ENCODE peak calls at places on chromosome 17, in five cellular contexts. One of them, this sample, is unnamed.

GRCh38 chr17:27544350-27545131 is 86.4 kb upstream of the LGALS9 start:
- DNase-seq in psoas muscle: no peak
- DNase-seq in CD4-positive, alpha-beta memory T cell: peak; percentile 9
- DNase-seq in PC-3: no peak
- DNase-seq in sigmoid colon: no peak
- DNase-seq in this sample: peak; percentile 74

GRCh38 chr17:76710863-76711611 is at the start of gene MXRA7:
- DNase-seq in sigmoid colon: peak; percentile 93
- DNase-seq in PC-3: peak; percentile 78
- DNase-seq in psoas muscle: peak; percentile 89
- DNase-seq in CD4-positive, alpha-beta memory T cell: peak; percentile 38
- DNase-seq in this sample: peak; percentile 43

GRCh38 chr17:75511610-75512575 is 3.4 kb downstream of the CASKIN2 start:
- DNase-seq in sigmoid colon: no peak
- DNase-seq in CD4-positive, alpha-beta memory T cell: no peak
- DNase-seq in PC-3: no peak
- DNase-seq in psoas muscle: no peak
- DNase-seq in this sample: no peak

GRCh38 chr17:65856865-65857264 is 295.4 kb upstream of the AXIN2 start:
- DNase-seq in PC-3: peak; percentile 98
- DNase-seq in sigmoid colon: no peak
- DNase-seq in CD4-positive, alpha-beta memory T cell: no peak
- DNase-seq in psoas muscle: no peak
- DNase-seq in this sample: no peak

GRCh38 chr17:44928136-44928535 is 12.8 kb upstream of the GFAP start:
- DNase-seq in PC-3: no peak
- DNase-seq in sigmoid colon: peak; percentile 42
- DNase-seq in psoas muscle: no peak
- DNase-seq in CD4-positive, alpha-beta memory T cell: no peak
- DNase-seq in this sample: no peak

GRCh38 chr17:45688353-45688752 is 95.8 kb upstream of the CRHR1 start:
- DNase-seq in psoas muscle: no peak
- DNase-seq in CD4-positive, alpha-beta memory T cell: no peak
- DNase-seq in sigmoid colon: peak; percentile 14
- DNase-seq in PC-3: peak; percentile 14
- DNase-seq in this sample: no peak

GRCh38 chr17:9142772-9143494 is 121.6 kb downstream of the NTN1 start:
- DNase-seq in sigmoid colon: no peak
- DNase-seq in PC-3: no peak
- DNase-seq in psoas muscle: no peak
- DNase-seq in CD4-positive, alpha-beta memory T cell: no peak
- DNase-seq in this sample: no peak

GRCh38 chr17:32486701-32487459 is at the start of gene CDK5R1:
- DNase-seq in sigmoid colon: no peak
- DNase-seq in PC-3: peak; percentile 50
- DNase-seq in psoas muscle: peak; percentile 86
- DNase-seq in CD4-positive, alpha-beta memory T cell: peak; percentile 78
- DNase-seq in this sample: peak; percentile 82

GRCh38 chr17:42288985-42289862 is 926 bp downstream of the STAT5A start:
- DNase-seq in CD4-positive, alpha-beta memory T cell: peak; percentile 56
- DNase-seq in PC-3: no peak
- DNase-seq in sigmoid colon: peak; percentile 75
- DNase-seq in psoas muscle: peak; percentile 67
- DNase-seq in this sample: peak; percentile 41

GRCh38 chr17:45131616-45132301 is 556 bp downstream of the PLCD3 start:
- DNase-seq in PC-3: peak; percentile 59
- DNase-seq in sigmoid colon: peak; percentile 79
- DNase-seq in psoas muscle: peak; percentile 79
- DNase-seq in CD4-positive, alpha-beta memory T cell: peak; percentile 36
- DNase-seq in this sample: peak; percentile 51

GRCh38 chr17:72571813-72572396 is 451.1 kb downstream of the SOX9 start:
- DNase-seq in psoas muscle: no peak
- DNase-seq in PC-3: no peak
- DNase-seq in CD4-positive, alpha-beta memory T cell: no peak
- DNase-seq in sigmoid colon: no peak
- DNase-seq in this sample: no peak

GRCh38 chr17:8649157-8650118 is 18.9 kb upstream of the MYH10 start:
- DNase-seq in psoas muscle: no peak
- DNase-seq in CD4-positive, alpha-beta memory T cell: no peak
- DNase-seq in PC-3: no peak
- DNase-seq in sigmoid colon: peak; percentile 75
- DNase-seq in this sample: no peak

GRCh38 chr17:65022137-65022536 is 34.4 kb downstream of the GNA13 start:
- DNase-seq in PC-3: no peak
- DNase-seq in psoas muscle: no peak
- DNase-seq in sigmoid colon: no peak
- DNase-seq in CD4-positive, alpha-beta memory T cell: no peak
- DNase-seq in this sample: no peak

GRCh38 chr17:48441231-48441711 is 11.3 kb upstream of the SKAP1 start:
- DNase-seq in sigmoid colon: no peak
- DNase-seq in PC-3: no peak
- DNase-seq in CD4-positive, alpha-beta memory T cell: peak; percentile 88
- DNase-seq in psoas muscle: no peak
- DNase-seq in this sample: peak; percentile 37

GRCh38 chr17:72603346-72604242 is 482.8 kb downstream of the SOX9 start:
- DNase-seq in PC-3: no peak
- DNase-seq in sigmoid colon: no peak
- DNase-seq in psoas muscle: no peak
- DNase-seq in CD4-positive, alpha-beta memory T cell: no peak
- DNase-seq in this sample: no peak

GRCh38 chr17:1649844-1650409 is at the start of gene RILP:
- DNase-seq in PC-3: peak; percentile 76
- DNase-seq in psoas muscle: peak; percentile 89
- DNase-seq in CD4-positive, alpha-beta memory T cell: no peak
- DNase-seq in sigmoid colon: peak; percentile 91
- DNase-seq in this sample: peak; percentile 71

GRCh38 chr17:76642994-76643393 is 563 bp downstream of the ST6GALNAC1 start:
- DNase-seq in psoas muscle: no peak
- DNase-seq in sigmoid colon: no peak
- DNase-seq in CD4-positive, alpha-beta memory T cell: no peak
- DNase-seq in PC-3: no peak
- DNase-seq in this sample: no peak

GRCh38 chr17:65627892-65628622 is 66.6 kb upstream of the AXIN2 start:
- DNase-seq in psoas muscle: no peak
- DNase-seq in CD4-positive, alpha-beta memory T cell: no peak
- DNase-seq in PC-3: peak; percentile 98
- DNase-seq in sigmoid colon: peak; percentile 79
- DNase-seq in this sample: no peak

GRCh38 chr17:79789943-79790804 is 6.7 kb downstream of the CBX8 start:
- DNase-seq in sigmoid colon: no peak
- DNase-seq in PC-3: peak; percentile 65
- DNase-seq in psoas muscle: peak; percentile 72
- DNase-seq in CD4-positive, alpha-beta memory T cell: no peak
- DNase-seq in this sample: no peak

GRCh38 chr17:79624658-79625478 is 14.0 kb upstream of the RBFOX3 start:
- DNase-seq in sigmoid colon: peak; percentile 38
- DNase-seq in PC-3: no peak
- DNase-seq in psoas muscle: peak; percentile 21
- DNase-seq in CD4-positive, alpha-beta memory T cell: no peak
- DNase-seq in this sample: no peak

GRCh38 chr17:1171953-1172352 is 7.8 kb downstream of the ABR start:
- DNase-seq in sigmoid colon: no peak
- DNase-seq in CD4-positive, alpha-beta memory T cell: no peak
- DNase-seq in PC-3: no peak
- DNase-seq in psoas muscle: no peak
- DNase-seq in this sample: no peak

GRCh38 chr17:67022451-67022810 is 21.9 kb upstream of the CACNG1 start:
- DNase-seq in CD4-positive, alpha-beta memory T cell: no peak
- DNase-seq in PC-3: no peak
- DNase-seq in sigmoid colon: no peak
- DNase-seq in psoas muscle: peak; percentile 35
- DNase-seq in this sample: no peak

GRCh38 chr17:19369107-19369778 is 6.7 kb upstream of the B9D1 start:
- DNase-seq in psoas muscle: no peak
- DNase-seq in sigmoid colon: peak; percentile 55
- DNase-seq in CD4-positive, alpha-beta memory T cell: no peak
- DNase-seq in PC-3: no peak
- DNase-seq in this sample: no peak

GRCh38 chr17:68646626-68647526 is 45.7 kb upstream of the FAM20A start:
- DNase-seq in CD4-positive, alpha-beta memory T cell: no peak
- DNase-seq in PC-3: peak; percentile 88
- DNase-seq in psoas muscle: peak; percentile 23
- DNase-seq in sigmoid colon: no peak
- DNase-seq in this sample: no peak

GRCh38 chr17:28745052-28745776 is 1.4 kb downstream of the TRAF4 start:
- DNase-seq in psoas muscle: peak; percentile 60
- DNase-seq in PC-3: peak; percentile 41
- DNase-seq in CD4-positive, alpha-beta memory T cell: peak; percentile 25
- DNase-seq in sigmoid colon: peak; percentile 83
- DNase-seq in this sample: peak; percentile 77

GRCh38 chr17:61382796-61383688 is 16.6 kb upstream of the TBX2 start:
- DNase-seq in CD4-positive, alpha-beta memory T cell: no peak
- DNase-seq in psoas muscle: peak; percentile 40
- DNase-seq in sigmoid colon: no peak
- DNase-seq in PC-3: no peak
- DNase-seq in this sample: no peak

GRCh38 chr17:27919120-27919519 is 26.0 kb upstream of the LYRM9 start:
- DNase-seq in psoas muscle: no peak
- DNase-seq in CD4-positive, alpha-beta memory T cell: no peak
- DNase-seq in sigmoid colon: no peak
- DNase-seq in PC-3: no peak
- DNase-seq in this sample: no peak

DNA sequence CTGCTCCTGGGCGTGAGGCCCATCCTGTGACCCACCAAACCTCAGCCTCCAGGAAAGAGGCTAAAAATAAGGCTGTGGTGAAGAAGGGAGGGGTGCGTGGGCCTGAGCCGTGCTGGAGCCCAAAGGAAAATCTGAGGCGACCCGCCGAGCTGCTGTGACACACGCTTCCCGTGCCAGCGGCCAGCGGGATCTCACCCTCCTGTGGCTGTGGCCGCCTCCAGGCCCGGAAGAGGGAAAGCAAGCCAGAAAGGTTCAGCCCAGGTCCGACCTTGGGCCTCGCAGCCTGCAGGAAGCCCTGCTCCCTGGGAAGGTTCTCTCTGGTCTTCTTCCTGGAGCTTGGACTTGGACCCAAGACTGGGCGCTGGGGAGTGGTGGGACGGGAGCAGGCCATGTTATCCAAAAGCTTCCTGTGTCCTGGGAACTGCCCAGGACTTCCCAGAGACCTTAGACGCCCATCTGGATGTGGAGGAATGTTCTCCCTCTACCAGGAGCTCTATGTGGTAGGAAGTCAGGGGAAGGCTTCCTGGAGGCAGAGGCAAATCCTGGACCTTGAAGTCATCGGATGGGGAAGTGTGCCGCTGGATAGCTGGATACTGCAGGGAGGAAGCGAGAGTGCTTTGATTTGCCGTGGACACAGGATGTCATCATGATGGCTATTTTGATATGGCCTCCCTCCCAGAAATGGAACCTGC is 11.4 kb downstream of the SPNS2 start:
- DNase-seq in sigmoid colon: peak; percentile 55
- DNase-seq in CD4-positive, alpha-beta memory T cell: no peak
- DNase-seq in PC-3: no peak
- DNase-seq in psoas muscle: peak; percentile 71
- DNase-seq in this sample: no peak
- H3K4me1 ChIP-seq in sigmoid colon: peaks cover 4% of the 10 kb centered on the region
- H3K4me1 ChIP-seq in CD4-positive, alpha-beta memory T cell: peaks cover 12% of the 10 kb centered on the region
- H3K4me1 ChIP-seq in PC-3: peaks cover 22% of the 10 kb centered on the region
- H3K4me1 ChIP-seq in psoas muscle: peaks cover 7% of the 10 kb centered on the region
- H3K4me1 ChIP-seq in this sample: no peaks in the 10 kb centered on the region

DNA sequence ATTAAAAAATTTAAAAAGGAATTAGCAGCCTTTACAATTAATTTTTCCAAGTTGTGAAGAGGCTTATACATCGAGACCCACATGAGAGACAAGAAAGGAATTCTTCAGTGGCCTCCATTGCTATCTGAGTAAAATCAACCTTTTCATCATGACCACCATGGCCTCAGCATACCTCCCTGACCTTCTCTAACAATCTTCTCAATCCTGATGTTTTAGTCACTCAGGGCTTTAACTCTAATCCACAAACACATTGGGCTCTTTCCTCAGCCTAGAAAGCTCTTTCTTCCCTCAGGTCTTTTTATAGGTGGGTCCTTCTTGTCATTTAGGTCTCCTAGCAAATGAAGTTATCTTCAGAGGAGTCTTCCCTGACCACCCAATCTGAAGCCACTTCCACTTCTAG is 46.4 kb downstream of the SPOP start:
- DNase-seq in CD4-positive, alpha-beta memory T cell: no peak
- DNase-seq in sigmoid colon: no peak
- DNase-seq in PC-3: no peak
- DNase-seq in psoas muscle: no peak
- DNase-seq in this sample: no peak
- H3K4me1 ChIP-seq in CD4-positive, alpha-beta memory T cell: peaks cover 12% of the 10 kb centered on the region
- H3K4me1 ChIP-seq in sigmoid colon: peaks cover 99% of the 10 kb centered on the region
- H3K4me1 ChIP-seq in PC-3: no peaks in the 10 kb centered on the region
- H3K4me1 ChIP-seq in psoas muscle: peaks cover 86% of the 10 kb centered on the region
- H3K4me1 ChIP-seq in this sample: no peaks in the 10 kb centered on the region

DNA sequence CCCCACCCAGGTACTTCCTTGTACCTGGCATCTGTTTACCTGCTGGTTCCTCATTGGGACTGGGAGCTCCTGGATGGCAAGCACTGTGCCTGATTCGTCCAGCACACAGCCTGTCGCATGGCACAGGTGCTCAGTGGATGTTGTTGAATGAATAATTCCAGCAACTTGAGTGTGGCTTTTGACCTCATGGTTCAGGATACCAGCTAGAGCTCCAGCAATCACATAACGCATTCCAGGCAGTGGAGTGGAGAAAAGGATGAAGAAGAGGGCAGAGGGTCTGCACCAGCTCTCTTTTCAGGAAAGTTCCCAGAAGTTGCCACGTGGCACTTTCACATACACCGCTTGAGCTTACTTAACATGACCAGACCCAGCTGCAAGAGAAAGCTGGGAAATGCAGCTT is 1.3 kb upstream of the CAMKK1 start:
- DNase-seq in psoas muscle: no peak
- DNase-seq in sigmoid colon: no peak
- DNase-seq in CD4-positive, alpha-beta memory T cell: no peak
- DNase-seq in PC-3: no peak
- DNase-seq in this sample: no peak
- H3K4me1 ChIP-seq in psoas muscle: peaks cover 19% of the 10 kb centered on the region
- H3K4me1 ChIP-seq in sigmoid colon: peaks cover 56% of the 10 kb centered on the region
- H3K4me1 ChIP-seq in CD4-positive, alpha-beta memory T cell: peaks cover 19% of the 10 kb centered on the region
- H3K4me1 ChIP-seq in PC-3: peaks cover 50% of the 10 kb centered on the region
- H3K4me1 ChIP-seq in this sample: peaks cover 22% of the 10 kb centered on the region

GRCh38 chr17:17950347-17950746 is 21.9 kb downstream of the TOM1L2 start:
- DNase-seq in psoas muscle: no peak
- DNase-seq in sigmoid colon: no peak
- DNase-seq in CD4-positive, alpha-beta memory T cell: no peak
- DNase-seq in PC-3: no peak
- DNase-seq in this sample: no peak

GRCh38 chr17:17944743-17945142 is 27.5 kb downstream of the TOM1L2 start:
- DNase-seq in sigmoid colon: no peak
- DNase-seq in CD4-positive, alpha-beta memory T cell: no peak
- DNase-seq in psoas muscle: no peak
- DNase-seq in PC-3: no peak
- DNase-seq in this sample: no peak

GRCh38 chr17:17947966-17948365 is 24.2 kb downstream of the TOM1L2 start:
- DNase-seq in CD4-positive, alpha-beta memory T cell: no peak
- DNase-seq in PC-3: peak; percentile 84
- DNase-seq in sigmoid colon: no peak
- DNase-seq in psoas muscle: no peak
- DNase-seq in this sample: no peak

GRCh38 chr17:17946104-17946503 is 26.1 kb downstream of the TOM1L2 start:
- DNase-seq in sigmoid colon: no peak
- DNase-seq in PC-3: no peak
- DNase-seq in CD4-positive, alpha-beta memory T cell: no peak
- DNase-seq in psoas muscle: no peak
- DNase-seq in this sample: no peak

GRCh38 chr17:17947309-17947708 is 24.9 kb downstream of the TOM1L2 start:
- DNase-seq in CD4-positive, alpha-beta memory T cell: no peak
- DNase-seq in sigmoid colon: no peak
- DNase-seq in PC-3: no peak
- DNase-seq in psoas muscle: no peak
- DNase-seq in this sample: no peak
- H3K4me1 ChIP-seq in CD4-positive, alpha-beta memory T cell: peaks cover 14% of the 10 kb centered on the region
- H3K4me1 ChIP-seq in sigmoid colon: peaks cover 44% of the 10 kb centered on the region
- H3K4me1 ChIP-seq in PC-3: peaks cover 74% of the 10 kb centered on the region
- H3K4me1 ChIP-seq in psoas muscle: peaks cover 64% of the 10 kb centered on the region
- H3K4me1 ChIP-seq in this sample: no peaks in the 10 kb centered on the region

GRCh38 chr17:39231091-39231561 is 5.4 kb upstream of the STAC2 start:
- DNase-seq in PC-3: no peak
- DNase-seq in sigmoid colon: no peak
- DNase-seq in CD4-positive, alpha-beta memory T cell: no peak
- DNase-seq in psoas muscle: no peak
- DNase-seq in this sample: no peak
- H3K4me1 ChIP-seq in PC-3: no peaks in the 10 kb centered on the region
- H3K4me1 ChIP-seq in sigmoid colon: peaks cover 17% of the 10 kb centered on the region
- H3K4me1 ChIP-seq in CD4-positive, alpha-beta memory T cell: peaks cover 20% of the 10 kb centered on the region
- H3K4me1 ChIP-seq in psoas muscle: peaks cover 19% of the 10 kb centered on the region
- H3K4me1 ChIP-seq in this sample: peaks cover 16% of the 10 kb centered on the region